ENCODE peak calls at places on chromosomes 16 and 17, in nine cellular contexts. P is effector memory CD4-positive, alpha-beta T cell; W is activated CD4-positive, alpha-beta T cell treated with anti-CD3 and anti-CD28 coated beads for 24 hours; O is B cell; Z is BJ; D is M059J; F is NCI-H1105; R is Right ventricle myocardium superior; S is GM12878. J is an unnamed sample.

GRCh38 chr16:77157773-77158172 is 33.2 kb upstream of the MON1B start:
- DNase-seq in F (no peak), S (no peak), Z (no peak), O (no peak), D (no peak), R (no peak), P (no peak), W (no peak), J (no peak)

GRCh38 chr16:881219-882097 is 80.9 kb upstream of the GNG13 start:
- DNase-seq in O (no peak), D (no peak), R (peak), W (no peak), F (no peak), S (no peak), P (no peak), Z (no peak), J (no peak)

GRCh38 chr17:80498920-80499410 is 22.6 kb upstream of the NPTX1 start:
- DNase-seq in R (peak), Z (no peak), F (no peak), W (no peak), D (no peak), S (no peak), P (no peak), O (no peak), J (no peak)

GRCh38 chr16:63913278-63913677 is 1208.6 kb downstream of the CDH11 start:
- DNase-seq in S (no peak), R (no peak), D (no peak), W (no peak), Z (no peak), P (no peak), O (no peak), F (no peak), J (no peak)

GRCh38 chr16:11507350-11507749 is 79.4 kb downstream of the LITAF start:
- DNase-seq in O (no peak), D (no peak), F (no peak), S (no peak), P (no peak), R (no peak), Z (no peak), W (no peak), J (no peak)

GRCh38 chr17:49935526-49936210 is 33.3 kb upstream of the DLX4 start:
- DNase-seq in Z (no peak), R (no peak), S (no peak), O (no peak), F (peak), P (no peak), W (no peak), D (no peak), J (no peak)

GRCh38 chr17:18009609-18010420 is 29.2 kb downstream of the ATPAF2 start:
- DNase-seq in F (no peak), P (no peak), S (no peak), O (no peak), R (peak), Z (no peak), W (no peak), D (no peak), J (no peak)

GRCh38 chr17:81348097-81349055 is 46.9 kb upstream of the BAHCC1 start:
- DNase-seq in W (no peak), S (no peak), Z (no peak), D (no peak), R (no peak), O (no peak), F (peak), P (no peak), J (peak)

GRCh38 chr16:15830832-15831451 is 25.9 kb downstream of the MYH11 start:
- DNase-seq in S (no peak), R (no peak), W (no peak), P (no peak), F (no peak), D (no peak), Z (no peak), O (no peak), J (no peak)

GRCh38 chr17:38563362-38564253 is 42.1 kb downstream of the SRCIN1 start:
- DNase-seq in F (no peak), R (no peak), P (no peak), Z (no peak), D (no peak), S (no peak), O (no peak), W (no peak), J (no peak)

GRCh38 chr17:70905796-70906195 is 736.5 kb downstream of the KCNJ2 start:
- DNase-seq in F (no peak), S (no peak), R (peak), Z (peak), O (no peak), W (no peak), D (peak), P (no peak), J (no peak)

J was measured in pancreas.